ENCODE peak calls at places on chromosomes 3 and 15, in eight cellular contexts. F is activated T-cell treated with anti-CD3 and anti-CD28 coated beads, Interleukin-2, amount 50 U/mL, for 72 hours; D is NCI-H774; N is CD4-positive, CD25-positive, alpha-beta regulatory T cell; E is T-helper 1 cell; X is activated CD4-positive, alpha-beta T cell treated with anti-CD3 and anti-CD28 coated beads, Interleukin-2, amount 10 ng/mL, durations not matched to agents 7 days and 5 days; Z is HL-60; V is GM23248. W is an unnamed sample.

GRCh38 chr15:42724276-42724675 is 12.7 kb downstream of the CDAN1 start:
- DNase-seq in F (no peak), D (no peak), N (no peak), E (no peak), X (no peak), Z (no peak), V (no peak), W (no peak)

GRCh38 chr3:112813723-112814171 is 32.9 kb downstream of the CD200R1L start:
- DNase-seq in F (no peak), D (no peak), N (no peak), E (no peak), X (no peak), Z (peak), V (peak), W (peak)

GRCh38 chr15:84878504-84878903 is 6.0 kb upstream of the SLC28A1 start:
- DNase-seq in F (peak), D (peak), N (peak), E (no peak), X (peak), Z (peak), V (peak), W (peak)

GRCh38 chr3:125150525-125151436 is 61.8 kb downstream of the SLC12A8 start:
- DNase-seq in F (peak), D (no peak), N (no peak), E (no peak), X (peak), Z (peak), V (peak), W (peak)

GRCh38 chr3:158105710-158106438 is at the start of gene SHOX2:
- DNase-seq in F (peak), D (peak), N (no peak), E (no peak), X (no peak), Z (peak), V (peak), W (peak)

GRCh38 chr15:69200773-69201745 is 40.6 kb downstream of the GLCE start:
- DNase-seq in F (no peak), D (no peak), N (no peak), E (no peak), X (no peak), Z (no peak), V (no peak), W (no peak)

GRCh38 chr3:181623924-181624694 is 87.6 kb upstream of the SOX2 start:
- DNase-seq in F (no peak), D (peak), N (no peak), E (no peak), X (no peak), Z (no peak), V (peak), W (no peak)

GRCh38 chr3:73681610-73682009 is 56.9 kb upstream of the PDZRN3 start:
- DNase-seq in F (no peak), D (no peak), N (no peak), E (no peak), X (no peak), Z (no peak), V (peak), W (no peak)

GRCh38 chr15:51796777-51797474 is 32.5 kb upstream of the TMOD3 start:
- DNase-seq in F (no peak), D (no peak), N (no peak), E (no peak), X (no peak), Z (no peak), V (peak), W (no peak)

GRCh38 chr3:4532535-4533112 is 39.5 kb downstream of the ITPR1 start:
- DNase-seq in F (no peak), D (no peak), N (no peak), E (no peak), X (no peak), Z (no peak), V (no peak), W (no peak)

GRCh38 chr15:33859992-33860545 is 108.2 kb upstream of the CHRM5 start:
- DNase-seq in F (no peak), D (no peak), N (no peak), E (no peak), X (no peak), Z (no peak), V (no peak), W (no peak)

GRCh38 chr3:59432676-59433075 is 382.9 kb upstream of the CFAP20DC start:
- DNase-seq in F (no peak), D (no peak), N (no peak), E (no peak), X (no peak), Z (no peak), V (peak), W (no peak)

GRCh38 chr3:149369991-149370866 is 7.2 kb downstream of the TM4SF1 start:
- DNase-seq in F (no peak), D (no peak), N (no peak), E (no peak), X (no peak), Z (no peak), V (no peak), W (no peak)

GRCh38 chr3:112908252-112908651 is 61.6 kb upstream of the CD200R1L start:
- DNase-seq in F (no peak), D (no peak), N (no peak), E (no peak), X (no peak), Z (no peak), V (no peak), W (no peak)

GRCh38 chr15:23823508-23823907 is 136.4 kb upstream of the NDN start:
- DNase-seq in F (no peak), D (no peak), N (no peak), E (no peak), X (no peak), Z (peak), V (no peak), W (no peak)

GRCh38 chr3:46709721-46710120 is 7.9 kb downstream of the PRSS50 start:
- DNase-seq in F (no peak), D (no peak), N (no peak), E (no peak), X (no peak), Z (no peak), V (no peak), W (no peak)

GRCh38 chr15:39495871-39496459 is 84.9 kb upstream of the THBS1 start:
- DNase-seq in F (no peak), D (no peak), N (no peak), E (no peak), X (no peak), Z (no peak), V (peak), W (no peak)

GRCh38 chr15:22902578-22902977 is 64.1 kb downstream of the NIPA2 start:
- DNase-seq in F (no peak), D (no peak), N (no peak), E (no peak), X (no peak), Z (no peak), V (no peak), W (no peak)

GRCh38 chr3:9791790-9792404 is 376 bp downstream of the TADA3 start:
- DNase-seq in F (no peak), D (no peak), N (no peak), E (no peak), X (no peak), Z (no peak), V (no peak), W (no peak)

GRCh38 chr3:65130782-65131181 is 443.0 kb upstream of the ADAMTS9 start:
- DNase-seq in F (no peak), D (no peak), N (no peak), E (no peak), X (no peak), Z (no peak), V (peak), W (no peak)

GRCh38 chr3:119562307-119562961 is 3.0 kb upstream of the CD80 start:
- DNase-seq in F (peak), D (no peak), N (peak), E (peak), X (peak), Z (peak), V (no peak), W (peak)

GRCh38 chr3:71930056-71930991 is 145.4 kb upstream of the PROK2 start:
- DNase-seq in F (peak), D (no peak), N (no peak), E (no peak), X (peak), Z (no peak), V (peak), W (no peak)

GRCh38 chr3:24237971-24238767 is 256.5 kb downstream of the THRB start:
- DNase-seq in F (peak), D (peak), N (peak), E (no peak), X (peak), Z (peak), V (peak), W (no peak)

GRCh38 chr3:61858054-61858453 is 296.7 kb downstream of the PTPRG start:
- DNase-seq in F (no peak), D (no peak), N (no peak), E (no peak), X (no peak), Z (no peak), V (peak), W (no peak)

GRCh38 chr3:127197300-127198150 is 4.6 kb downstream of the PRR23E start:
- DNase-seq in F (no peak), D (no peak), N (no peak), E (no peak), X (no peak), Z (no peak), V (no peak), W (no peak)

GRCh38 chr15:74174216-74174965 is 881 bp downstream of the ISLR start:
- DNase-seq in F (no peak), D (no peak), N (no peak), E (no peak), X (no peak), Z (no peak), V (peak), W (no peak)

GRCh38 chr3:196991581-196992460 is 23.2 kb upstream of the PIGZ start:
- DNase-seq in F (no peak), D (no peak), N (no peak), E (no peak), X (no peak), Z (no peak), V (no peak), W (no peak)

GRCh38 chr15:65275104-65275727 is 11.5 kb downstream of the PARP16 start:
- DNase-seq in F (no peak), D (no peak), N (no peak), E (no peak), X (no peak), Z (no peak), V (no peak), W (no peak)

GRCh38 chr15:25208735-25209134 is 230.1 kb downstream of the UBE3A start:
- DNase-seq in F (no peak), D (no peak), N (no peak), E (no peak), X (no peak), Z (no peak), V (no peak), W (no peak)

GRCh38 chr3:8457039-8457438 is 44.6 kb upstream of the LMCD1 start:
- DNase-seq in F (no peak), D (no peak), N (no peak), E (no peak), X (no peak), Z (no peak), V (peak), W (no peak)

GRCh38 chr15:69725957-69726356 is 273.3 kb downstream of the RPLP1 start:
- DNase-seq in F (no peak), D (no peak), N (no peak), E (no peak), X (no peak), Z (peak), V (no peak), W (peak)

GRCh38 chr3:194030372-194030771 is 105.6 kb upstream of the HES1 start:
- DNase-seq in F (no peak), D (peak), N (no peak), E (no peak), X (no peak), Z (no peak), V (no peak), W (no peak)

GRCh38 chr15:74958908-74959642 is 2.5 kb upstream of the RPP25 start:
- DNase-seq in F (no peak), D (no peak), N (no peak), E (no peak), X (no peak), Z (no peak), V (no peak), W (no peak)

W was measured in GF-D8.